ENCODE peak calls at places on chromosomes 12 and 14, in nine cellular contexts. X is lower leg skin, H is lung, F is adrenal gland, L is dorsolateral prefrontal cortex, C is PC-3, A is fibroblast of the aortic adventitia, I is Peyer's patch, P is fibroblast of mammary gland. Q is an unnamed sample.

GRCh38 chr12:82527165-82527780 is 159.4 kb upstream of the TMTC2 start:
- DNase-seq in X (no peak), H (no peak), F (peak; percentile 64), L (peak; percentile 45), C (peak; percentile 77), A (peak; percentile 74), I (peak; percentile 50), P (peak; percentile 69), Q (peak; percentile 71)

GRCh38 chr12:110039085-110039807 is 9.1 kb downstream of the C12orf76 start:
- DNase-seq in X (no peak), H (peak; percentile 66), F (peak; percentile 59), L (no peak), C (peak; percentile 98), A (peak; percentile 96), I (peak; percentile 64), P (peak; percentile 93), Q (peak; percentile 99)

GRCh38 chr14:50961606-50962259 is 17.4 kb upstream of the PYGL start:
- DNase-seq in X (no peak), H (peak; percentile 26), F (peak; percentile 73), L (no peak), C (peak; percentile 98), A (peak; percentile 97), I (no peak), P (peak; percentile 95), Q (peak; percentile 86)

GRCh38 chr14:49420201-49420600 is 166.0 kb downstream of the RPS29 start:
- DNase-seq in X (no peak), H (no peak), F (no peak), L (no peak), C (no peak), A (no peak), I (no peak), P (no peak), Q (no peak)

GRCh38 chr12:22283006-22283506 is 51.5 kb downstream of the ST8SIA1 start:
- DNase-seq in X (no peak), H (no peak), F (no peak), L (no peak), C (peak; percentile 63), A (peak; percentile 89), I (no peak), P (peak; percentile 94), Q (peak; percentile 87)

GRCh38 chr12:84502907-84503787 is 409.5 kb downstream of the SLC6A15 start:
- DNase-seq in X (no peak), H (peak; percentile 47), F (peak; percentile 74), L (peak; percentile 41), C (peak; percentile 89), A (peak; percentile 83), I (peak; percentile 46), P (peak; percentile 78), Q (peak; percentile 77)

GRCh38 chr14:24605435-24606190 is 3.9 kb downstream of the GZMH start:
- DNase-seq in X (peak; percentile 83), H (peak; percentile 40), F (peak; percentile 24), L (no peak), C (peak; percentile 46), A (no peak), I (peak; percentile 76), P (peak; percentile 2), Q (peak; percentile 3)

GRCh38 chr12:30997685-30998440 is 71.3 kb downstream of the TSPAN11 start:
- DNase-seq in X (no peak), H (no peak), F (no peak), L (no peak), C (no peak), A (no peak), I (no peak), P (no peak), Q (no peak)

GRCh38 chr12:102673606-102674005 is 193.2 kb upstream of the IGF1 start:
- DNase-seq in X (no peak), H (no peak), F (no peak), L (no peak), C (no peak), A (no peak), I (no peak), P (no peak), Q (no peak)

GRCh38 chr14:76007852-76008251 is 22.3 kb downstream of the IFT43 start:
- DNase-seq in X (no peak), H (no peak), F (no peak), L (no peak), C (peak; percentile 47), A (peak; percentile 14), I (no peak), P (peak; percentile 53), Q (peak; percentile 29)

DNA sequence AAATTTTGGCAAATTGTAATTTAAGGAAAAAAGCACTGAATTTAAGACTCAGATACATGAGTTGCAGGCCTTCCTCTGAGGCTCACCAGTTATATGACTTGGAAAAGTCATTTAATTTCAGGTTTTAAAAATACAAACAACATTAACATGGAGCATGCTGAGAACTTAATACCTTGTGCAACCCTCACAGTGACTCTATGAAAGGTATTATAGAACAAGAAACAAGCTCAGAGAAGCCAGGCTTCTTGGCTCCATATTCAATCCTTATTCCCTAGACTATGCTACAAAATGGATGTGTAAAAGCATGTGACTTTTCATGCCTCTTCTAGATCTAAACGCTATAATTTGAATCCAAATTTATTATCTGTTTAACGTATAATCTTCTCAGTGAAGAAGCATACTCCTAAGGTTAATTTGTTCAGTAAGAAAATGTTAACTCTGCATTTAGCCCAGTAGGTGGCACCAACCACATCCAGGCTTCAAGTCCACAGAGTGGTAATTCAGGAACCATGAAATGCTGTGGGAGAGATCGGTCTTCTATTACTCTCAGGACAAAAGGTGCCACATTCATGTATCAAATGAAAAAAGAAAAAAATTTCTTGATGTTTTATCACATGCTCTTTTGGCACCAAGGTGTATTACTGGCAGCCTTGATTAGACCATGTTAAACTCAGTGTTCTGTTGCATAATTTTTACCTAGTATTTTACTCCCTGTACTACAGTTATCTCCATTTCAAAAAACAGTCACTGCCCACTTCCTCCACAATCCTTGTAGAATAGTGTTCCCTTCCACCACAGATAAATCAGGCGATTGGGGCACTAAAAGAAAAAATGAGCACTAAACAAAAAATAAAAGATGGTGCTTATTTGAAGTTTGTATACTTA is 9.3 kb downstream of the CCDC196 start:
- DNase-seq in X (no peak), H (peak; percentile 34), F (peak; percentile 63), L (peak; percentile 46), C (peak; percentile 70), A (peak; percentile 81), I (peak; percentile 66), P (peak; percentile 82), Q (peak; percentile 75)
- H3K4me3 ChIP-seq in X (no peak overlapping the region), H (no peak overlapping the region), F (no peak overlapping the region), L (peak overlapping the region; percentile 36), C (peak overlapping the region; percentile 16), A (no peak overlapping the region), I (no peak overlapping the region), P (peak overlapping the region; percentile 19), Q (no peak overlapping the region)

DNA sequence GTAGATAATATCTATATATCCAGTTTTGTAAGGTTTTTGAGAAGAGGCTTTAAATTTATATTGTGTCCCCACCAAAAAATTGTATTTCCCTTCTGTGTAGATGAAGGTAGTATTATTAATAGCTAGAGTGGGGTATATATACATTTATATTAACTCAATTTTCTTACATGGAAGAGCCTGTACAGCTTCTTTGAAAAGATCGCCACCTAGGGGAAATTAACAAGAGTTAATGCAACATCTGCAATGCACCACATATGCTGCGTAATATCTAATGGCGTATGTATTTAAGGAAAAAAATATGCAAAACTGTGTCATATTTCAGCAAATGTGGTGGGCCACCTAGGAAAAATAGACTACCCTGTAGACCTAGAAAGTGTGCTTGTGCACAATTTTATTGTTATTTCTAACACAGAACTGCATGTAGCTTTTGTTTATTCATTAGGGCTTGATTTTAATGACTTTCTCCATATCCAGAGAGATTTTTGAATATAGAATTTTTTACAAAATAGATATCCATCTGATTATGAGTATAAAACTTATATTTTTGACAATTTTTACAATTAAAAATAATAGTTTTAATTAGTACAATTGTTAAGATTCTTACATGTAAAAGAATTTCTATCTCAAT is 14.0 kb downstream of the CCER1 start:
- DNase-seq in X (no peak), H (no peak), F (no peak), L (no peak), C (peak; percentile 78), A (peak; percentile 84), I (no peak), P (peak; percentile 76), Q (peak; percentile 72)
- TF ChIP-seq CTCF in X (no peak), H (no peak), F (peak; percentile 42), L (peak; percentile 42), C (peak; percentile 83), A (peak; percentile 74), I (peak; percentile 52), P (peak; percentile 85), Q (peak; percentile 77)

DNA sequence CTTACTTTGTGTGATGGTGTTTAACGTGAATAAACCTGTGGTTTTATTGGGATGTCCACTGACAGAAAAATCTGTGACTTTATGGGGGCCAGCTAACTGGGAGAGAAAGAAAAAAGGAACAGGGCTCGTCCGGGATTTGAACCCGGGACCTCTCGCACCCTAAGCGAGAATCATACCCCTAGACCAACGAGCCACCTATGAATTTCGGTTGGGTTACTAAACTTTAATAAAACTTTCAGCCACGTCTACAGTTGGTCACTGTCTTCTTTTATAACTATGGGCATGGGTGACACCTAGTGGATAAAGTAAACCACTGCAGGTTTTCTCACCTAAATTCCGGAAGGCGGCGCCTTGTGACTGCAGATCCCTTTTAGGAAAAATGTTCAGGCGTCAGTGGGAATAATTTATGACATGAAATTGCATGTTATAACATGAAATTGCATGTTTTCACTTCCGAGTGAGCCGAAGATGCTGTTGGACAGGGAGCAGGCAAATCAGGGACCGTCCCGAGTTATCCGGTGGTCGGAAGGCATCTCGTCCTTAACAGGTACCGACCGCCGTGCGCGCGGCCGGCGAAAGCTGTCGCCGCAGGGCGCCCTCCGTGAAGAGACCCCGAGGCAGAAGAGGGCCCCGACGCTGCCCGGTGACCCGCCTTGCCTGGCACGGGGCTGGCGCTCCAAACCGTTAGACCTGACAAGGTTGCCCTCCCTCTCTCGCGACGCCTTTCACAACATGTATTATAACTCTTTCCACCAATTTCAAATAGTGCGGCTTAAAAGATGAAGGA is 18.2 kb upstream of the RNASE12 start:
- DNase-seq in X (peak; percentile 91), H (peak; percentile 67), F (peak; percentile 83), L (peak; percentile 77), C (peak; percentile 97), A (peak; percentile 96), I (peak; percentile 87), P (peak; percentile 89), Q (peak; percentile 83)
- H3K4me3 ChIP-seq in X (peak overlapping the region; percentile 70), H (peak overlapping the region; percentile 90), F (peak overlapping the region; percentile 57), L (peak overlapping the region; percentile 96), C (peak overlapping the region; percentile 82), A (peak overlapping the region; percentile 91), I (peak overlapping the region; percentile 86), P (peak overlapping the region; percentile 97), Q (peak overlapping the region; percentile 87)

GRCh38 chr12:117469883-117470483 is 108.6 kb upstream of the NOS1 start:
- DNase-seq in X (no peak), H (no peak), F (no peak), L (no peak), C (no peak), A (no peak), I (no peak), P (no peak), Q (no peak)

GRCh38 chr12:117473856-117474255 is 112.4 kb upstream of the NOS1 start:
- DNase-seq in X (no peak), H (no peak), F (no peak), L (no peak), C (no peak), A (no peak), I (no peak), P (no peak), Q (no peak)

GRCh38 chr12:117476341-117476740 is 114.9 kb upstream of the NOS1 start:
- DNase-seq in X (no peak), H (no peak), F (no peak), L (no peak), C (no peak), A (no peak), I (no peak), P (no peak), Q (no peak)

GRCh38 chr12:117470804-117471203 is 109.4 kb upstream of the NOS1 start:
- DNase-seq in X (no peak), H (no peak), F (no peak), L (no peak), C (peak; percentile 46), A (no peak), I (no peak), P (no peak), Q (no peak)

GRCh38 chr12:117472983-117473382 is 111.6 kb upstream of the NOS1 start:
- DNase-seq in X (no peak), H (no peak), F (peak; percentile 7), L (no peak), C (peak; percentile 33), A (no peak), I (no peak), P (no peak), Q (no peak)
- TF ChIP-seq CTCF in X (no peak), H (no peak), F (peak; percentile 34), L (peak; percentile 32), C (peak; percentile 86), A (no peak), I (no peak), P (peak; percentile 22), Q (peak; percentile 43)

Q was measured in AG10803.